ENCODE peak calls at places on chromosomes 11 and 22, in five cellular contexts. N, X, H, W and O are unnamed samples.

GRCh38 chr11:78453140-78453935 is 35.7 kb upstream of the GAB2 start:
- DNase-seq in N (no peak), X (no peak), H (no peak), W (no peak), O (peak)

GRCh38 chr11:20038364-20038893 is 121.8 kb downstream of the DBX1 start:
- DNase-seq in N (no peak), X (no peak), H (no peak), W (no peak), O (no peak)

GRCh38 chr11:83037877-83038276 is 33.8 kb downstream of the RAB30 start:
- DNase-seq in N (no peak), X (no peak), H (no peak), W (no peak), O (no peak)

GRCh38 chr11:134915212-134915611 is 503.2 kb upstream of the B3GAT1 start:
- DNase-seq in N (no peak), X (no peak), H (peak), W (no peak), O (no peak)

GRCh38 chr11:85766801-85767200 is 44.1 kb downstream of the SYTL2 start:
- DNase-seq in N (no peak), X (no peak), H (no peak), W (no peak), O (no peak)

GRCh38 chr11:69231466-69232018 is 62.4 kb upstream of the MYEOV start:
- DNase-seq in N (no peak), X (no peak), H (no peak), W (no peak), O (no peak)

GRCh38 chr11:27291302-27291889 is 71.6 kb downstream of the CCDC34 start:
- DNase-seq in N (no peak), X (peak), H (no peak), W (peak), O (no peak)

GRCh38 chr22:49769691-49770315 is 57.9 kb downstream of the BRD1 start:
- DNase-seq in N (no peak), X (no peak), H (no peak), W (no peak), O (no peak)

GRCh38 chr11:46330154-46330886 is 16.9 kb upstream of the DGKZ start:
- DNase-seq in N (no peak), X (no peak), H (no peak), W (no peak), O (no peak)

GRCh38 chr11:3169235-3169951 is 4.3 kb upstream of the OSBPL5 start:
- DNase-seq in N (no peak), X (peak), H (peak), W (peak), O (no peak)

GRCh38 chr11:18632841-18633240 is 1.3 kb downstream of the SPTY2D1 start:
- DNase-seq in N (no peak), X (peak), H (no peak), W (no peak), O (no peak)

GRCh38 chr11:65558002-65558784 is at the start of gene LTBP3:
- DNase-seq in N (peak), X (peak), H (peak), W (peak), O (peak)

GRCh38 chr11:126115253-126115540 is 52.5 kb upstream of the CDON start:
- DNase-seq in N (no peak), X (peak), H (no peak), W (no peak), O (no peak)

GRCh38 chr11:66142370-66143263 is 72.5 kb downstream of the PACS1 start:
- DNase-seq in N (no peak), X (peak), H (peak), W (no peak), O (no peak)

GRCh38 chr11:66080055-66080817 is 10.2 kb downstream of the PACS1 start:
- DNase-seq in N (peak), X (peak), H (peak), W (peak), O (no peak)

GRCh38 chr11:34458566-34458965 is 19.8 kb downstream of the CAT start:
- DNase-seq in N (no peak), X (no peak), H (no peak), W (no peak), O (no peak)

GRCh38 chr11:64250875-64251721 is at the start of gene PLCB3:
- DNase-seq in N (peak), X (peak), H (no peak), W (peak), O (peak)

GRCh38 chr11:81030186-81030585 is 1589.4 kb upstream of the TENM4 start:
- DNase-seq in N (no peak), X (no peak), H (no peak), W (no peak), O (no peak)

GRCh38 chr11:23555085-23555484 is 694.8 kb upstream of the CCDC179 start:
- DNase-seq in N (no peak), X (peak), H (peak), W (no peak), O (no peak)

GRCh38 chr11:26677566-26677965 is 44.3 kb downstream of the SLC5A12 start:
- DNase-seq in N (no peak), X (peak), H (no peak), W (no peak), O (no peak)

GRCh38 chr22:39332441-39333064 is 13.1 kb upstream of the RPL3 start:
- DNase-seq in N (no peak), X (no peak), H (no peak), W (no peak), O (no peak)

GRCh38 chr11:104028476-104028875 is 8.0 kb upstream of the DDI1 start:
- DNase-seq in N (no peak), X (no peak), H (peak), W (no peak), O (no peak)

GRCh38 chr11:115674176-115674575 is 170.0 kb upstream of the CADM1 start:
- DNase-seq in N (no peak), X (no peak), H (no peak), W (no peak), O (no peak)

GRCh38 chr11:92894197-92894596 is 75.3 kb upstream of the MTNR1B start:
- DNase-seq in N (no peak), X (no peak), H (no peak), W (no peak), O (no peak)

GRCh38 chr22:48053973-48054372 is 1291.5 kb downstream of the TBC1D22A start:
- DNase-seq in N (no peak), X (no peak), H (no peak), W (no peak), O (no peak)

GRCh38 chr11:76579047-76579751 is 91.3 kb downstream of the LRRC32 start:
- DNase-seq in N (no peak), X (no peak), H (no peak), W (no peak), O (no peak)
- TF ChIP-seq CTCF in N (no peak), X (peak), H (peak), W (peak), O (no peak)

DNA sequence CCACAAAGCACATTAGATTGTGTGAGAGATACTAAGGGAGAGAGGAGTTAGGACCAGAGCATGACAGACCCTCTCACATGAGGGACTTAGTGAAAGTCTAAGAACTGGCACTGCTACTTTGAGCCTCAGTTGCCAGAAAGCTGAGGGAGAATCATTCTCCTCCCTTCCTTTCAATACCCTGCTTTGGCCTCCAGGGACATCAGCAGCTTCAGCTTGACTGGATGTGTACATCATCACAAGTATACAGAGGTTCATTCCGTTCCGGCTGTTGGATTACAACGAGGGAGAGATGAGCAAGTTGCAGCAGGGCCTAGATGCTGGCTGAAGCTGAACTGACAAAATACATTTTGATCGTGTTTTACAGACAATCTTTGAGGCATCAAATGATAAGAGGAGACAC is 15.7 kb upstream of the ANO5 start:
- DNase-seq in N (no peak), X (no peak), H (no peak), W (no peak), O (no peak)
- TF ChIP-seq CTCF in N (no peak), X (no peak), H (no peak), W (no peak), O (no peak)

GRCh38 chr22:24437820-24438328 is 10.5 kb downstream of the ADORA2A start:
- DNase-seq in N (no peak), X (peak), H (no peak), W (peak), O (peak)
- TF ChIP-seq CTCF in N (no peak), X (peak), H (peak), W (no peak), O (peak)

GRCh38 chr11:120674537-120674936 is 163.0 kb downstream of the GRIK4 start:
- DNase-seq in N (no peak), X (no peak), H (no peak), W (no peak), O (no peak)
- TF ChIP-seq CTCF in N (no peak), X (no peak), H (no peak), W (no peak), O (no peak)

DNA sequence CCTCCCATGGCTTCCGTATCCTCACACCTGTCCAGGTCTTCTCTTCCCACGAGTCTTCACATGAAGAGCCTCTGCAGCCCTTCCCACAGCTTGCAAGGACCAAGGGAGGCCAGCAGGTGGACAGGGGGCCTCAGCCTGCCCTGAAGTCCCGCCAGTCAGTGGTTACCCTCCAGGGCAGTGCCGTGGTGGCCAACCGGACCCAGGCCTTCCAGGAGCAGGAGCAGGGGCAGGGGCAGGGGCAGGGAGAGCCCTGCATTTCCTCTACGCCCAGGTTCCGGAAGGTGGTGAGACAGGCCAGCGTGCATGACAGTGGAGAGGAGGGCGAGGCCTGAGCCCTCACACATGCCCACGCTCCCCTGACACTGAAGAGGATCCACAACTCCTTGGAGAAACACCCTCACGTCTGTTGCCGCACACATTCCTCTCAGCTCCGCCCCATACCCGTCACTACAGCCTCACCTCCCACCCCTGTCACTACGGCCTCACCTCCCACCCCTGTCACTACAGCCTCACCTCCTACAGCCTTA is 8.3 kb downstream of the SSH3 start:
- DNase-seq in N (no peak), X (no peak), H (no peak), W (peak), O (no peak)
- TF ChIP-seq CTCF in N (no peak), X (peak), H (peak), W (no peak), O (no peak)

GRCh38 chr22:28594076-28594783 is 85.4 kb downstream of the TTC28 start:
- DNase-seq in N (no peak), X (no peak), H (no peak), W (no peak), O (no peak)
- TF ChIP-seq CTCF in N (no peak), X (no peak), H (no peak), W (no peak), O (no peak)

GRCh38 chr11:73402834-73403185 is 26.6 kb downstream of the RELT start:
- DNase-seq in N (no peak), X (peak), H (no peak), W (peak), O (peak)
- TF ChIP-seq CTCF in N (peak), X (peak), H (peak), W (no peak), O (peak)